ENCODE peak calls at places on chromosomes 5 and 9, in four cellular contexts. Z is body of pancreas, C is AG10803, P is natural killer cell. V is an unnamed sample.

GRCh38 chr9:19375536-19375935 is 4.5 kb downstream of the RPS6 start:
- DNase-seq in Z (no peak), P (no peak), C (peak), V (no peak)

GRCh38 chr5:68479524-68479923 is 264.0 kb downstream of the PIK3R1 start:
- DNase-seq in Z (no peak), P (no peak), C (no peak), V (no peak)

GRCh38 chr9:116049506-116049905 is 104.1 kb upstream of the PAPPA start:
- DNase-seq in Z (no peak), P (no peak), C (no peak), V (no peak)

GRCh38 chr9:131762356-131762932 is 22.6 kb upstream of the RAPGEF1 start:
- DNase-seq in Z (peak), P (peak), C (peak), V (peak)

GRCh38 chr9:135199489-135199888 is 112.0 kb downstream of the OLFM1 start:
- DNase-seq in Z (no peak), P (no peak), C (no peak), V (no peak)

GRCh38 chr5:100902406-100903035 is 561 bp downstream of the ST8SIA4 start:
- DNase-seq in Z (no peak), P (peak), C (no peak), V (no peak)

GRCh38 chr5:132813599-132814440 is 718 bp downstream of the SOWAHA start:
- DNase-seq in C (no peak), Z (peak), P (no peak), V (no peak)

GRCh38 chr5:87210076-87210475 is 57.6 kb upstream of the RASA1 start:
- DNase-seq in Z (no peak), C (no peak), P (no peak), V (no peak)

GRCh38 chr5:59789894-59790293 is 103.6 kb downstream of the PDE4D start:
- DNase-seq in Z (no peak), P (no peak), C (no peak), V (no peak)

GRCh38 chr5:139671096-139671841 is 23.1 kb downstream of the CXXC5 start:
- DNase-seq in P (peak), Z (no peak), C (no peak), V (no peak)

GRCh38 chr9:93346240-93347112 is 105.0 kb upstream of the FAM120A start:
- DNase-seq in P (no peak), Z (no peak), C (no peak), V (no peak)

GRCh38 chr5:2119578-2119977 is 236.9 kb upstream of the IRX4 start:
- DNase-seq in Z (no peak), P (no peak), C (no peak), V (no peak)

GRCh38 chr5:172622091-172623046 is 18.7 kb upstream of the NEURL1B start:
- DNase-seq in C (no peak), P (no peak), Z (no peak), V (no peak)

GRCh38 chr5:90191352-90192045 is 218.1 kb downstream of the CETN3 start:
- DNase-seq in C (no peak), P (no peak), Z (no peak), V (no peak)

GRCh38 chr9:120481248-120481647 is 98.7 kb downstream of the CDK5RAP2 start:
- DNase-seq in P (no peak), C (no peak), Z (no peak), V (no peak)

GRCh38 chr9:95070549-95071021 is 246.9 kb downstream of the FANCC start:
- DNase-seq in Z (no peak), C (no peak), P (no peak), V (no peak)

GRCh38 chr5:167970002-167970401 is 321.4 kb upstream of the WWC1 start:
- DNase-seq in P (no peak), C (peak), Z (no peak), V (no peak)

GRCh38 chr5:170053896-170054295 is 51.8 kb upstream of the FOXI1 start:
- DNase-seq in C (no peak), P (no peak), Z (no peak), V (no peak)

GRCh38 chr5:74199436-74200210 is 440.9 kb downstream of the ENC1 start:
- DNase-seq in C (peak), Z (no peak), P (no peak), V (no peak)

GRCh38 chr5:71872465-71872864 is 153.4 kb downstream of the CARTPT start:
- DNase-seq in C (no peak), P (no peak), Z (no peak), V (no peak)

GRCh38 chr5:147453901-147454814 is 55.7 kb downstream of the DPYSL3 start:
- DNase-seq in C (peak), P (peak), Z (peak), V (peak)

GRCh38 chr5:135371738-135372232 is 27.2 kb downstream of the MACROH2A1 start:
- DNase-seq in C (peak), Z (no peak), P (no peak), V (no peak)

GRCh38 chr5:94649874-94650273 is 31.4 kb downstream of the SLF1 start:
- DNase-seq in P (no peak), C (no peak), Z (no peak), V (no peak)

GRCh38 chr5:55218966-55219365 is 8.1 kb downstream of the MCIDAS start:
- DNase-seq in C (no peak), P (no peak), Z (peak), V (no peak)

GRCh38 chr9:124108216-124108615 is 96.6 kb downstream of the LHX2 start:
- DNase-seq in P (no peak), C (no peak), Z (no peak), V (no peak)

GRCh38 chr9:95504053-95504963 is 12.5 kb downstream of the PTCH1 start:
- DNase-seq in C (peak), Z (peak), P (no peak), V (no peak)

GRCh38 chr5:74141053-74141452 is 499.5 kb downstream of the ENC1 start:
- DNase-seq in C (peak), P (no peak), Z (no peak), V (no peak)

GRCh38 chr5:111439473-111440075 is 72.8 kb downstream of the STARD4 start:
- DNase-seq in P (no peak), C (peak), Z (no peak), V (no peak)

GRCh38 chr5:54889826-54890225 is 95.6 kb downstream of the ESM1 start:
- DNase-seq in C (peak), Z (no peak), P (no peak), V (no peak)

GRCh38 chr5:67680109-67680508 is 483.5 kb upstream of the CD180 start:
- DNase-seq in C (peak), Z (no peak), P (no peak), V (no peak)

GRCh38 chr5:24163091-24163490 is 481.7 kb downstream of the CDH10 start:
- DNase-seq in P (no peak), Z (no peak), C (no peak), V (no peak)

GRCh38 chr9:120982851-120983250 is 56.3 kb upstream of the TRAF1 start:
- DNase-seq in C (peak), P (no peak), Z (no peak), V (no peak)

GRCh38 chr9:127131871-127132270 is 9.4 kb upstream of the ANGPTL2 start:
- DNase-seq in P (no peak), C (peak), Z (no peak), V (no peak)

GRCh38 chr5:5605170-5605764 is 182.8 kb downstream of the ICE1 start:
- DNase-seq in C (no peak), P (no peak), Z (no peak), V (no peak)

GRCh38 chr5:83472213-83472507 is 616 bp downstream of the VCAN start:
- DNase-seq in P (no peak), C (no peak), Z (no peak), V (no peak)

GRCh38 chr9:468766-469496 is 254.3 kb downstream of the DOCK8 start:
- DNase-seq in Z (no peak), C (no peak), P (no peak), V (no peak)

GRCh38 chr5:65037845-65038815 is 269.4 kb downstream of the CWC27 start:
- DNase-seq in C (no peak), Z (peak), P (no peak), V (no peak)

GRCh38 chr5:78472469-78473106 is 112.2 kb downstream of the SCAMP1 start:
- DNase-seq in C (peak), P (no peak), Z (no peak), V (no peak)
- TF ChIP-seq CTCF in C (peak), P (no peak), Z (no peak), V (peak)

GRCh38 chr5:56323505-56323904 is 90.4 kb upstream of the ANKRD55 start:
- DNase-seq in Z (peak), C (peak), P (no peak), V (no peak)
- TF ChIP-seq CTCF in Z (no peak), C (peak), P (no peak), V (no peak)

DNA sequence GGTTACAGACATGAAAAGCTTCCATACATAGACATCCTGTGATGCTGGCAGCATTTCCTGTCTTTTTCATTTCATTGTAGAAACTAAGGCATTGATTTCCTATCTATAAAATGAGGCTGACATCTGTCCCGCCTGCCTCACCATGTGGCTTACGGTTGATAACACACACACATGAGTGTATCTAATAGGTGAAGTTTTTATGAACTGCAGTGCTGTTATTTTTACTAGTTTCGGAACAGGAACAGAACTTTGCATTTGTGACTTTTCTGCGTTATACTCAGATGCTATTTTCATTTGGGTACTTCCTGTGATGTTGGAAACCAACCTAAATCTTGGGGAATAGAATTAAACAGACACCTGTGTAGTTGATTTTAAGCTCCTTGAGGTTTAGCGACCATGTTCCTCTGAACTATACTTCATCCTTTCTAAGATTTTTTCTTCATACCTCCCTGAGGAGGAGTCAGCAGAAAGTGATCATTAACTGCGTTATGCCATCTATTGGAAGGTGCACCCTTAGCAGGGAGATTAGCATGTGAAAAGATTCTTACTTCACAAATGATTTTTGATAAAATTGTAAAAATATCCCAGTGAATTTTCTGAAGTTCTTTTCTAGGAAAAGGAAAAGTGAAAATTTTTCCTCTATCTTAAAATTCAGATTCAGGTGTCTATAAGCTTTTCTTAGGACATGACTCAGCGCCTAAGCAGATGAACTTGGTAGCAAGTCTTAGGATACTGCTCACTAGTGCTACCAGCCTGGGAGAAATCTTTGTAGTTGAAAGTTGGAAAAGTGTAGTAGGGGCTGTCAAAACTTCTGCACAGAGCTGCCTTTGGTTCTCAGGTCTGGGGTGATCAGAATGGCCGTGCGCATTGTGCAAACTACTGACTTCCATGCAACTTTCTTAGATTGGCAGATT is 134.5 kb downstream of the TRIO start:
- DNase-seq in C (no peak), P (no peak), Z (no peak), V (no peak)
- TF ChIP-seq CTCF in C (peak), P (no peak), Z (no peak), V (no peak)

GRCh38 chr9:82571540-82571939 is 491.4 kb downstream of the RASEF start:
- DNase-seq in Z (no peak), P (no peak), C (no peak), V (no peak)

GRCh38 chr9:82565188-82565966 is 497.6 kb downstream of the RASEF start:
- DNase-seq in Z (peak), C (no peak), P (no peak), V (no peak)

GRCh38 chr9:82574911-82575310 is 488.0 kb downstream of the RASEF start:
- DNase-seq in P (no peak), C (no peak), Z (no peak), V (no peak)

GRCh38 chr9:82570226-82570625 is 492.7 kb downstream of the RASEF start:
- DNase-seq in P (no peak), Z (no peak), C (peak), V (no peak)
- TF ChIP-seq CTCF in P (no peak), Z (no peak), C (peak), V (no peak)

DNA sequence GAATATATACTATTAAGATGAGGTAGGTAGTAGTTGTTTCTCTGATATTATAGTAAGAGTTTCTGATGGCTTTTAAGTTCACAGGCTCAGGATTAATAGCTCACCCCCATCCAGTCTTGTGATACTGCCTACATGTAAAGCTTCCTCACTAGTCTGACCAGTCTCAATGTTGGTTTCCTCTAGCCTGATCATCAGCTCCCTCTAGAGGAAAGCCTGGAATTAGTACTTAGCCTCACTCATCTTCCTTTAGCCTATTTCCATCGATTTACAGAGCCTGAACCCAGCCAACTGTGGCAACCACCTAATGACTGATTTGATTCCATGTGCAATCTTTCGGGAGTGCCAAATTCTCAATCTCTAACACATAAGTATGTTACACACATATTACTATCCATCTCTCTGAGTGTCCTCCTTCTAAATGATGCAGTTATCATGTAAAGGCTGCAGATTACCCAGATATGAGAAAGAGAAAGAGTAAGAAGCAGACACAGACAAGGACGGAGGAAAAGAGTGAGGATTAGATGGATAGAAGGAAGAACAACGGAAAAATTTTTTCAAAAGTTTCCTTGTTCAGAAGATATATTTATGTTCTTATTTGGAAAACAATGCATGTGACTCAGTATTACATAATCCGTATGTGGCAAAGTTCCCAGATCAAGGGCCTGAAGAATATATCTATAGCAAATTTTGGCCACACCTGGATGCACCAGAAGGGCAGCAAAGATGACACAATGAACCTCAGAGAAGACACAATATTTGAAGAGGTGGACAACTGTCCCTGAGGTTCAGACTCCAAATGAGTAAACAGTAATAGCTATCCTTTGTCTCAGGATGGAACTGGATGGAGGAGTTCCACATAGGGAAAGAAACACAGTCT is 333.7 kb downstream of the ELAVL2 start:
- DNase-seq in C (peak), Z (no peak), P (no peak), V (no peak)
- TF ChIP-seq CTCF in C (peak), Z (peak), P (no peak), V (no peak)

DNA sequence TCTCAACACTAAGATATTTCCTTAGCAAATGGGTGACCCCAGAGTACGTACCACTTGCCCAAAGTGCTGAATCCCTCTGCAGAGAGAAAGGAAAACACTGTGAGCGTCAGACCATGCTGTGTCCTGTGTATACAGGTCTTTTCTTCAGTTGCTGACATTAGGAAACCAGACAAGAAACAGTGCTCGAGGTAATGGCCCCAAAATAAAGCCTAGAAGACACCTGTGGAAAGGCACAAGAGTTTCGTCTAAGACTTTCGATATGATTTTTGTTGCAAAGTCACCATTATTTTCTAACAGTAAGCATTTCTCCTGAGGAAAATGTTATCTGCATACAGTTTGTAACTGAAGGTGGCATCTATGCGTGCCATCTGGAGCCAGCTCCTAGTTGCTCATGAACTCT is 62.0 kb upstream of the SIMC1 start:
- DNase-seq in Z (no peak), C (no peak), P (no peak), V (no peak)
- TF ChIP-seq CTCF in Z (no peak), C (no peak), P (no peak), V (no peak)

GRCh38 chr5:37842048-37842447 is 2.2 kb upstream of the GDNF start:
- DNase-seq in P (no peak), C (no peak), Z (no peak), V (no peak)

GRCh38 chr5:37839441-37840035 is 303 bp downstream of the GDNF start:
- DNase-seq in Z (peak), C (peak), P (no peak), V (no peak)

GRCh38 chr5:37841223-37841622 is 1.4 kb upstream of the GDNF start:
- DNase-seq in Z (no peak), C (no peak), P (no peak), V (no peak)

GRCh38 chr5:37838933-37839341 is 904 bp downstream of the GDNF start:
- DNase-seq in P (no peak), Z (no peak), C (peak), V (no peak)

DNA sequence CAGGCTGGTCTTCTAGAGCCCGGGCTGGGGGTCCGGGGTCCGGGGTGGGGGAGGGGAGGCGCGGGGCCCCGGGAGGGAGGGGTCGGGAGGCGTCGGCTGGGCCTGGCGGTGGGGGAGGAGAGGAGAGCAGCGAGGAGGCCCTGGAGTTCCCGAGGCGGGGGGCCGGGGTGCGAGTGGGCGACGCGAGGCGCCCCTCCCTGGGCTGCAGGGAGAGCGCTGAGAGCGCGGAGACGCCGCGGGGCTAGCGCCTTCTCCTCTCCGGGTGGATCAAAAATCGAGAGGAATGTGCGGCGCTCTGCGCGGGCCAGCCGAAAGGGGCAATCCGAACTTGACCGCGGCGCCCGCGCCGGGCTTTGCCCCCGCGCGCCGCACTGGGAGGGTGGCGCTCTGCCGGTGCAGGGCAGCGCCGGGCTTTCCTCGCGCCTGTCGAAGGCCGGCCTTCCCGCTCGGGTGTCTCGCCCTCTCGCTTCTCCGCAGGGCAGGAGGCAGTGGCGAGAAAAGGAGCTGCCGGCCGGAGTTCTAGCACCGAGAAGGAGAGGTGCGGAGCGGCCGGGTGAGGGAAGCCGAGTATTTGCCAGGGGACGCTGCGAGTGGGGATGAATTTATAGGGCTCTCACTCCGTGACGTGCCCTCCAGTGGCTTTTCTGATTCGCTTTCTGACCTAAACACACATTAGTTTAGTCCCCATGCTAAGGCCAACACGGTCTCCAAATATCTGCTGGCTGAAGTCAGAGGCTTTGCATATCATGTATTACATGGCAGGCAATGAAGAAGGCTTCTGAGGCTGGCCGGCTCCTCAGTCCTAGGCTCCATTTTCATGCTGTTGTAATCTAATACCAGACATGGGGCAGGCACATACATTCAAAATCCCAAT is at the start of gene GDNF:
- DNase-seq in Z (peak), C (peak), P (no peak), V (no peak)
- TF ChIP-seq CTCF in Z (no peak), C (peak), P (no peak), V (no peak)

GRCh38 chr5:143094087-143094511 is 309.4 kb downstream of the NR3C1 start:
- DNase-seq in P (no peak), C (peak), Z (no peak), V (no peak)
- TF ChIP-seq CTCF in P (no peak), C (no peak), Z (no peak), V (no peak)